ENCODE peak calls at places on chromosomes 1 and 21, in ten cellular contexts. One of them, this sample, is unnamed.

GRCh38 chr1:60562715-60563114 is 489.1 kb upstream of the C1orf87 start:
- DNase-seq in CD8-positive, alpha-beta T cell: no peak
- DNase-seq in neuronal stem cell: no peak
- DNase-seq in cardiac muscle cell: no peak
- DNase-seq in adipocyte: no peak
- DNase-seq in esophagus squamous epithelium: no peak
- DNase-seq in adrenal gland: no peak
- DNase-seq in uterus: no peak
- DNase-seq in lower lobe of right lung: no peak
- DNase-seq in colonic mucosa: no peak
- DNase-seq in this sample: no peak

GRCh38 chr1:89553195-89553584 is 28.6 kb downstream of the LRRC8B start:
- DNase-seq in neuronal stem cell: no peak
- DNase-seq in esophagus squamous epithelium: no peak
- DNase-seq in adipocyte: no peak
- DNase-seq in colonic mucosa: no peak
- DNase-seq in adrenal gland: no peak
- DNase-seq in uterus: no peak
- DNase-seq in lower lobe of right lung: no peak
- DNase-seq in cardiac muscle cell: no peak
- DNase-seq in CD8-positive, alpha-beta T cell: no peak
- DNase-seq in this sample: no peak

GRCh38 chr1:62989497-62989896 is 205.6 kb downstream of the ATG4C start:
- DNase-seq in colonic mucosa: no peak
- DNase-seq in adrenal gland: no peak
- DNase-seq in CD8-positive, alpha-beta T cell: no peak
- DNase-seq in neuronal stem cell: no peak
- DNase-seq in cardiac muscle cell: no peak
- DNase-seq in esophagus squamous epithelium: no peak
- DNase-seq in uterus: no peak
- DNase-seq in adipocyte: no peak
- DNase-seq in lower lobe of right lung: no peak
- DNase-seq in this sample: no peak

GRCh38 chr1:15005116-15005515 is 148.4 kb upstream of the TMEM51 start:
- DNase-seq in CD8-positive, alpha-beta T cell: no peak
- DNase-seq in adrenal gland: peak; percentile 68
- DNase-seq in adipocyte: peak; percentile 16
- DNase-seq in cardiac muscle cell: no peak
- DNase-seq in lower lobe of right lung: no peak
- DNase-seq in colonic mucosa: no peak
- DNase-seq in esophagus squamous epithelium: no peak
- DNase-seq in uterus: no peak
- DNase-seq in neuronal stem cell: no peak
- DNase-seq in this sample: no peak

GRCh38 chr1:59026472-59026948 is 242.7 kb upstream of the JUN start:
- DNase-seq in lower lobe of right lung: no peak
- DNase-seq in adipocyte: no peak
- DNase-seq in cardiac muscle cell: no peak
- DNase-seq in esophagus squamous epithelium: no peak
- DNase-seq in neuronal stem cell: no peak
- DNase-seq in CD8-positive, alpha-beta T cell: no peak
- DNase-seq in adrenal gland: no peak
- DNase-seq in colonic mucosa: no peak
- DNase-seq in uterus: no peak
- DNase-seq in this sample: no peak

GRCh38 chr21:15406791-15407190 is 323.0 kb upstream of the USP25 start:
- DNase-seq in cardiac muscle cell: no peak
- DNase-seq in adrenal gland: peak; percentile 77
- DNase-seq in neuronal stem cell: no peak
- DNase-seq in uterus: no peak
- DNase-seq in lower lobe of right lung: no peak
- DNase-seq in esophagus squamous epithelium: no peak
- DNase-seq in CD8-positive, alpha-beta T cell: no peak
- DNase-seq in colonic mucosa: no peak
- DNase-seq in adipocyte: no peak
- DNase-seq in this sample: no peak

GRCh38 chr1:148158594-148158993 is 6.5 kb upstream of the NBPF11 start:
- DNase-seq in esophagus squamous epithelium: no peak
- DNase-seq in adipocyte: no peak
- DNase-seq in CD8-positive, alpha-beta T cell: no peak
- DNase-seq in lower lobe of right lung: no peak
- DNase-seq in neuronal stem cell: no peak
- DNase-seq in cardiac muscle cell: no peak
- DNase-seq in uterus: no peak
- DNase-seq in colonic mucosa: no peak
- DNase-seq in adrenal gland: no peak
- DNase-seq in this sample: no peak

GRCh38 chr1:156840880-156841279 is 18.0 kb downstream of the INSRR start:
- DNase-seq in neuronal stem cell: no peak
- DNase-seq in esophagus squamous epithelium: no peak
- DNase-seq in cardiac muscle cell: no peak
- DNase-seq in uterus: no peak
- DNase-seq in colonic mucosa: no peak
- DNase-seq in adipocyte: no peak
- DNase-seq in adrenal gland: no peak
- DNase-seq in lower lobe of right lung: no peak
- DNase-seq in CD8-positive, alpha-beta T cell: no peak
- DNase-seq in this sample: no peak

GRCh38 chr21:18622383-18622782 is 218.8 kb upstream of the TMPRSS15 start:
- DNase-seq in adipocyte: no peak
- DNase-seq in neuronal stem cell: no peak
- DNase-seq in uterus: no peak
- DNase-seq in adrenal gland: no peak
- DNase-seq in esophagus squamous epithelium: no peak
- DNase-seq in cardiac muscle cell: no peak
- DNase-seq in lower lobe of right lung: no peak
- DNase-seq in colonic mucosa: no peak
- DNase-seq in CD8-positive, alpha-beta T cell: no peak
- DNase-seq in this sample: no peak

GRCh38 chr21:45289134-45289533 is 1.4 kb upstream of the POFUT2 start:
- DNase-seq in CD8-positive, alpha-beta T cell: no peak
- DNase-seq in adipocyte: no peak
- DNase-seq in cardiac muscle cell: no peak
- DNase-seq in esophagus squamous epithelium: no peak
- DNase-seq in uterus: no peak
- DNase-seq in lower lobe of right lung: no peak
- DNase-seq in colonic mucosa: no peak
- DNase-seq in neuronal stem cell: no peak
- DNase-seq in adrenal gland: no peak
- DNase-seq in this sample: no peak
- H3K4me3 ChIP-seq in CD8-positive, alpha-beta T cell: no peak overlapping the region
- H3K4me3 ChIP-seq in adipocyte: no peak overlapping the region
- H3K4me3 ChIP-seq in cardiac muscle cell: no peak overlapping the region
- H3K4me3 ChIP-seq in esophagus squamous epithelium: no peak overlapping the region
- H3K4me3 ChIP-seq in uterus: no peak overlapping the region
- H3K4me3 ChIP-seq in lower lobe of right lung: no peak overlapping the region
- H3K4me3 ChIP-seq in colonic mucosa: no peak overlapping the region
- H3K4me3 ChIP-seq in neuronal stem cell: no peak overlapping the region
- H3K4me3 ChIP-seq in adrenal gland: no peak overlapping the region
- H3K4me3 ChIP-seq in this sample: no peak overlapping the region

GRCh38 chr1:12511516-12512468 is 106.2 kb downstream of the DHRS3 start:
- DNase-seq in uterus: no peak
- DNase-seq in colonic mucosa: no peak
- DNase-seq in adrenal gland: no peak
- DNase-seq in lower lobe of right lung: no peak
- DNase-seq in CD8-positive, alpha-beta T cell: no peak
- DNase-seq in cardiac muscle cell: no peak
- DNase-seq in neuronal stem cell: no peak
- DNase-seq in adipocyte: no peak
- DNase-seq in esophagus squamous epithelium: no peak
- DNase-seq in this sample: no peak
- H3K4me3 ChIP-seq in uterus: no peak overlapping the region
- H3K4me3 ChIP-seq in colonic mucosa: no peak overlapping the region
- H3K4me3 ChIP-seq in adrenal gland: peak overlapping the region; percentile 13
- H3K4me3 ChIP-seq in lower lobe of right lung: peak overlapping the region; percentile 30
- H3K4me3 ChIP-seq in CD8-positive, alpha-beta T cell: peak overlapping the region; percentile 20
- H3K4me3 ChIP-seq in cardiac muscle cell: no peak overlapping the region
- H3K4me3 ChIP-seq in neuronal stem cell: no peak overlapping the region
- H3K4me3 ChIP-seq in adipocyte: no peak overlapping the region
- H3K4me3 ChIP-seq in esophagus squamous epithelium: no peak overlapping the region
- H3K4me3 ChIP-seq in this sample: peak overlapping the region; percentile 36

DNA sequence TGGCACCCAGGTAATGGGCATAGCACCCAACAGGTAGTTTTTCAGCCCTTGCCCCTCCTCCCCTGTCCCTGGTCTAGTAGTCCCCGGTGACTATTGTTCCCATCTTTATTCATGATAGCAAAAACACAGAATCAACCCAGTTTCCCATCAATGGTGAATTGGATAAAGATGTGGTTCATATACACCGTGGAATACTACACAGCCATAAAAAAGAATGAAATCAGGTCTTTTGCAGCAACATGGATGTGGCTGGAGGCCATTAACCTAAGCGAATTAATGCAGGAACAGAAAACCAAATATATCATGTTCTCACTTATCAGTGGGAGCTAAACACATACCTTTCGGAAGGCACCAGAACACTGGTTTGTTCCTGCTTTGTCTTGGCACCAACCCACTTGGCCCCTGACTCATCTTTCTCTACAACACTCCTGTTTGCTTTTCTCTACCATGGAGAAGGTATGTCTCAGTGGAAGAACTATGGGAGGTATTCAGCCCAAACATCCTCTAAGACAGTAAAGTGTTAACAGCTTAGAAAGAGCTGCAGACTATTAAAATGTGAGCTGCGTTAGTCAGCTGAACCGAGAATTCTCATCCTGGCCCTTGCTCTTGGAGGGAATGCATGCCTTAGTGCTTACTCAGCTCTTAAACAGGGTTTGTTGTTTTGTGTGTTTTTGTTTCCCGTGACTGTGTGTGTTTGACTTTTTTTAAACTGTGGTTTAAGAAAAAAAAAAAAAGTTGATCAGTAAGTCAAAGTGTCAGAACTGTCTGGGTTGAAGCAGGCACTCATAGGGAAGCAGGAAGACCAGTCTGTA is 203.0 kb downstream of the TOMM20 start:
- DNase-seq in colonic mucosa: peak; percentile 29
- DNase-seq in esophagus squamous epithelium: no peak
- DNase-seq in cardiac muscle cell: no peak
- DNase-seq in adipocyte: peak; percentile 94
- DNase-seq in CD8-positive, alpha-beta T cell: no peak
- DNase-seq in uterus: no peak
- DNase-seq in neuronal stem cell: no peak
- DNase-seq in lower lobe of right lung: no peak
- DNase-seq in adrenal gland: peak; percentile 64
- DNase-seq in this sample: no peak
- H3K4me3 ChIP-seq in colonic mucosa: no peak overlapping the region
- H3K4me3 ChIP-seq in esophagus squamous epithelium: no peak overlapping the region
- H3K4me3 ChIP-seq in cardiac muscle cell: no peak overlapping the region
- H3K4me3 ChIP-seq in adipocyte: peak overlapping the region; percentile 12
- H3K4me3 ChIP-seq in CD8-positive, alpha-beta T cell: no peak overlapping the region
- H3K4me3 ChIP-seq in uterus: no peak overlapping the region
- H3K4me3 ChIP-seq in neuronal stem cell: no peak overlapping the region
- H3K4me3 ChIP-seq in lower lobe of right lung: no peak overlapping the region
- H3K4me3 ChIP-seq in adrenal gland: no peak overlapping the region
- H3K4me3 ChIP-seq in this sample: no peak overlapping the region

DNA sequence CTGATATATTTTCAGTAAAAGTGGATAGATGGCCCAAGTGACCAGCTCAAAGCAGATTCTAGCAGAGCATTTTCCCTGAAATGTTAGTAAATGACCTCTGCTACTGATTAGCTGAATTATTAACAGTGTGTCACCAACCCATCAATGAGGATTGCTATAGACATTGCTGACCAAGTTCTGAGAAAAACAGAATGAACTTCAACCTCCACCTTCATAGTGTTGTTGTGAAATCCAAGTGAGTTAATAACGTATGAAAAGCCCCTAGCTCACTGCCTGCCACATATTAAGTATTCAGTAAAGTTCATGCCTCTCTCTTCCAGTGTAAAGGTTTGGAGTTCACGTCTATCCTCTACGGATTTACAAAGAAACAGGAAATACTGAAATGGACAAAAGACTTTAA is 15.8 kb downstream of the PLPP3 start:
- DNase-seq in adrenal gland: no peak
- DNase-seq in lower lobe of right lung: no peak
- DNase-seq in esophagus squamous epithelium: no peak
- DNase-seq in CD8-positive, alpha-beta T cell: no peak
- DNase-seq in uterus: no peak
- DNase-seq in colonic mucosa: no peak
- DNase-seq in adipocyte: no peak
- DNase-seq in neuronal stem cell: no peak
- DNase-seq in cardiac muscle cell: no peak
- DNase-seq in this sample: no peak
- H3K4me3 ChIP-seq in adrenal gland: no peak overlapping the region
- H3K4me3 ChIP-seq in lower lobe of right lung: no peak overlapping the region
- H3K4me3 ChIP-seq in esophagus squamous epithelium: no peak overlapping the region
- H3K4me3 ChIP-seq in CD8-positive, alpha-beta T cell: no peak overlapping the region
- H3K4me3 ChIP-seq in uterus: no peak overlapping the region
- H3K4me3 ChIP-seq in colonic mucosa: no peak overlapping the region
- H3K4me3 ChIP-seq in adipocyte: peak overlapping the region; percentile 12
- H3K4me3 ChIP-seq in neuronal stem cell: no peak overlapping the region
- H3K4me3 ChIP-seq in cardiac muscle cell: no peak overlapping the region
- H3K4me3 ChIP-seq in this sample: no peak overlapping the region

GRCh38 chr1:68484618-68485017 is 12.3 kb downstream of the DEPDC1 start:
- DNase-seq in neuronal stem cell: no peak
- DNase-seq in adipocyte: no peak
- DNase-seq in colonic mucosa: no peak
- DNase-seq in uterus: no peak
- DNase-seq in lower lobe of right lung: no peak
- DNase-seq in adrenal gland: no peak
- DNase-seq in CD8-positive, alpha-beta T cell: no peak
- DNase-seq in esophagus squamous epithelium: no peak
- DNase-seq in cardiac muscle cell: no peak
- DNase-seq in this sample: no peak
- H3K4me3 ChIP-seq in neuronal stem cell: no peak overlapping the region
- H3K4me3 ChIP-seq in adipocyte: no peak overlapping the region
- H3K4me3 ChIP-seq in colonic mucosa: no peak overlapping the region
- H3K4me3 ChIP-seq in uterus: no peak overlapping the region
- H3K4me3 ChIP-seq in lower lobe of right lung: no peak overlapping the region
- H3K4me3 ChIP-seq in adrenal gland: no peak overlapping the region
- H3K4me3 ChIP-seq in CD8-positive, alpha-beta T cell: no peak overlapping the region
- H3K4me3 ChIP-seq in esophagus squamous epithelium: no peak overlapping the region
- H3K4me3 ChIP-seq in cardiac muscle cell: no peak overlapping the region
- H3K4me3 ChIP-seq in this sample: no peak overlapping the region

GRCh38 chr1:204513117-204513716 is 3.0 kb upstream of the MDM4 start:
- DNase-seq in uterus: no peak
- DNase-seq in adipocyte: no peak
- DNase-seq in cardiac muscle cell: no peak
- DNase-seq in neuronal stem cell: no peak
- DNase-seq in colonic mucosa: no peak
- DNase-seq in esophagus squamous epithelium: no peak
- DNase-seq in adrenal gland: no peak
- DNase-seq in CD8-positive, alpha-beta T cell: peak; percentile 32
- DNase-seq in lower lobe of right lung: peak; percentile 78
- DNase-seq in this sample: no peak
- H3K4me3 ChIP-seq in uterus: no peak overlapping the region
- H3K4me3 ChIP-seq in adipocyte: no peak overlapping the region
- H3K4me3 ChIP-seq in cardiac muscle cell: no peak overlapping the region
- H3K4me3 ChIP-seq in neuronal stem cell: no peak overlapping the region
- H3K4me3 ChIP-seq in colonic mucosa: no peak overlapping the region
- H3K4me3 ChIP-seq in esophagus squamous epithelium: peak overlapping the region; percentile 21
- H3K4me3 ChIP-seq in adrenal gland: no peak overlapping the region
- H3K4me3 ChIP-seq in CD8-positive, alpha-beta T cell: peak overlapping the region; percentile 53
- H3K4me3 ChIP-seq in lower lobe of right lung: peak overlapping the region; percentile 0
- H3K4me3 ChIP-seq in this sample: no peak overlapping the region

DNA sequence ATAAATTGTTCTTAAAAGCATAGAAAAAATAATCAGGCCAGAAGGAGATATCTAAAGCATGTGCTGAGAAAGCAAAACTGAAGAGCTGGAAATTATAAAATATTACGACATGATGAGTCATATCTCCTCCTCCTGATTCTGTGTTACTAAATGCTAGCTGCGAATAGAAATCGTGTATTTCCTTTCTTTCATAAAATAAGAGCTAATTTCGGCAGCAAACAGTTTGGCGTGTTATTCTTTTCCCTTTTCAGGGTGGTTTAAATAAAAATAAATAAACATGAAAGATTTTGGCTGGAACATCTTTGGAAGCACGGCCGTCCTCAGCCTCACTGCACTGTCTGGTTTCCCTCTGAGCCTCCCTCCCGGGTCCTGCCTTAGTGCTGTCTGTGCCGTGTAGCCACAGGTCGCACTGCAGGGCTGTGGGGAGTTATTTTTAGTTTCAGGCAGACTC is 56.0 kb downstream of the ADARB1 start:
- DNase-seq in uterus: peak; percentile 57
- DNase-seq in adrenal gland: peak; percentile 65
- DNase-seq in adipocyte: peak; percentile 92
- DNase-seq in esophagus squamous epithelium: no peak
- DNase-seq in CD8-positive, alpha-beta T cell: no peak
- DNase-seq in lower lobe of right lung: no peak
- DNase-seq in neuronal stem cell: no peak
- DNase-seq in colonic mucosa: no peak
- DNase-seq in cardiac muscle cell: peak; percentile 63
- DNase-seq in this sample: no peak
- H3K4me3 ChIP-seq in uterus: no peak overlapping the region
- H3K4me3 ChIP-seq in adrenal gland: peak overlapping the region; percentile 42
- H3K4me3 ChIP-seq in adipocyte: peak overlapping the region; percentile 77
- H3K4me3 ChIP-seq in esophagus squamous epithelium: peak overlapping the region; percentile 49
- H3K4me3 ChIP-seq in CD8-positive, alpha-beta T cell: no peak overlapping the region
- H3K4me3 ChIP-seq in lower lobe of right lung: peak overlapping the region; percentile 10
- H3K4me3 ChIP-seq in neuronal stem cell: no peak overlapping the region
- H3K4me3 ChIP-seq in colonic mucosa: no peak overlapping the region
- H3K4me3 ChIP-seq in cardiac muscle cell: no peak overlapping the region
- H3K4me3 ChIP-seq in this sample: no peak overlapping the region

This sample was measured in heart right ventricle.